ENCODE peak calls at places on chromosomes 11 and 22, in ten cellular contexts. H, X, K, G, T, W, I, S, M and C are unnamed samples.

GRCh38 chr11:95849087-95849825 is 59.0 kb downstream of the CEP57 start:
- DNase-seq in X (peak), G (no peak), H (peak), T (peak), I (no peak), K (peak), M (peak), W (peak), S (peak), C (peak)

GRCh38 chr11:93906486-93906885 is 56.1 kb upstream of the VSTM5 start:
- DNase-seq in G (no peak), H (no peak), W (no peak), M (no peak), I (no peak), X (no peak), S (no peak), K (peak), T (no peak), C (no peak)

GRCh38 chr11:57513911-57514537 is 1.5 kb downstream of the SLC43A1 start:
- DNase-seq in G (peak), S (no peak), W (peak), I (no peak), K (peak), T (peak), H (no peak), X (peak), M (peak), C (no peak)

GRCh38 chr11:24496728-24497396 is at the start of gene LUZP2:
- DNase-seq in G (no peak), M (peak), W (no peak), K (peak), X (peak), I (no peak), S (no peak), H (no peak), T (no peak), C (no peak)

GRCh38 chr11:128040603-128041002 is 546.8 kb downstream of the ETS1 start:
- DNase-seq in I (no peak), T (no peak), W (no peak), X (no peak), H (no peak), G (no peak), M (no peak), S (no peak), K (peak), C (no peak)

GRCh38 chr22:30636226-30637077 is 871 bp downstream of the SLC35E4 start:
- DNase-seq in M (peak), K (peak), T (peak), I (no peak), G (no peak), S (no peak), X (peak), W (peak), H (peak), C (peak)

GRCh38 chr22:37183432-37184379 is 4.3 kb downstream of the C1QTNF6 start:
- DNase-seq in W (no peak), S (no peak), G (no peak), I (no peak), T (no peak), K (no peak), H (peak), X (no peak), M (no peak), C (no peak)

GRCh38 chr11:592501-592900 is 16.2 kb downstream of the PHRF1 start:
- DNase-seq in S (no peak), W (no peak), H (no peak), G (no peak), T (no peak), K (no peak), M (no peak), I (no peak), X (no peak), C (no peak)

GRCh38 chr11:37142591-37142990 is 544.6 kb upstream of the RAG2 start:
- DNase-seq in M (no peak), I (no peak), W (no peak), X (no peak), T (no peak), S (no peak), H (no peak), K (no peak), G (no peak), C (no peak)

GRCh38 chr11:61294717-61295595 is at the start of gene VWCE:
- DNase-seq in X (peak), K (peak), G (peak), H (no peak), S (no peak), I (no peak), T (peak), W (peak), M (peak), C (peak)

GRCh38 chr11:17579451-17579850 is 32.4 kb downstream of the OTOG start:
- DNase-seq in G (no peak), T (no peak), K (no peak), W (no peak), X (no peak), I (no peak), S (no peak), M (no peak), H (no peak), C (no peak)

GRCh38 chr11:118845369-118845768 is 38.3 kb upstream of the CXCR5 start:
- DNase-seq in T (no peak), W (no peak), M (no peak), I (no peak), K (peak), X (no peak), G (no peak), H (peak), S (no peak), C (peak)

GRCh38 chr11:66909181-66909580 is 49.0 kb downstream of the PC start:
- DNase-seq in H (no peak), G (no peak), I (no peak), X (no peak), S (no peak), T (no peak), K (no peak), M (no peak), W (no peak), C (no peak)

GRCh38 chr11:86476109-86476861 is 101.6 kb downstream of the CCDC81 start:
- DNase-seq in I (no peak), M (no peak), S (no peak), X (no peak), T (no peak), H (no peak), W (no peak), G (no peak), K (no peak), C (no peak)

GRCh38 chr11:84685149-84685548 is 942.0 kb downstream of the DLG2 start:
- DNase-seq in M (no peak), W (no peak), S (no peak), T (no peak), H (no peak), I (no peak), X (no peak), G (no peak), K (no peak), C (no peak)

GRCh38 chr22:35614404-35614803 is 2.7 kb downstream of the MB start:
- DNase-seq in M (no peak), X (no peak), G (no peak), T (no peak), H (no peak), I (no peak), K (no peak), W (no peak), S (no peak), C (no peak)

GRCh38 chr22:28345304-28345703 is 334.3 kb downstream of the TTC28 start:
- DNase-seq in X (no peak), H (no peak), S (no peak), I (no peak), M (no peak), W (no peak), G (no peak), K (peak), T (no peak), C (no peak)

GRCh38 chr11:61353109-61354067 is 8.3 kb downstream of the CYB561A3 start:
- DNase-seq in G (no peak), K (no peak), S (no peak), H (no peak), X (no peak), I (no peak), W (no peak), T (no peak), M (no peak), C (no peak)

GRCh38 chr11:128517457-128518230 is 69.7 kb downstream of the ETS1 start:
- DNase-seq in K (peak), X (no peak), M (no peak), I (peak), H (no peak), G (no peak), S (no peak), W (no peak), T (peak), C (no peak)

GRCh38 chr22:46074771-46075551 is 75.4 kb upstream of the PPARA start:
- DNase-seq in W (no peak), H (no peak), K (no peak), M (peak), G (no peak), I (no peak), T (no peak), S (no peak), X (peak), C (no peak)

GRCh38 chr22:45311033-45311531 is 1.3 kb downstream of the FAM118A start:
- DNase-seq in S (no peak), I (no peak), H (no peak), X (no peak), T (no peak), M (no peak), K (no peak), G (no peak), W (no peak), C (no peak)

GRCh38 chr11:11816511-11817319 is 25.1 kb upstream of the USP47 start:
- DNase-seq in K (peak), S (no peak), I (no peak), T (no peak), H (no peak), W (no peak), M (no peak), G (no peak), X (no peak), C (no peak)

GRCh38 chr11:119092880-119093665 is 8.4 kb downstream of the HMBS start:
- DNase-seq in K (peak), S (no peak), X (peak), I (no peak), H (no peak), T (no peak), G (no peak), W (no peak), M (no peak), C (no peak)

GRCh38 chr11:69359735-69360470 is 65.9 kb downstream of the MYEOV start:
- DNase-seq in G (no peak), H (no peak), T (no peak), M (no peak), X (no peak), K (peak), W (no peak), I (no peak), S (no peak), C (no peak)

GRCh38 chr22:46083383-46084350 is 66.7 kb upstream of the PPARA start:
- DNase-seq in S (no peak), X (peak), K (no peak), T (no peak), G (no peak), H (no peak), W (no peak), I (no peak), M (peak), C (no peak)

GRCh38 chr11:66313321-66314185 is 3.3 kb downstream of the CD248 start:
- DNase-seq in H (no peak), M (no peak), W (peak), S (no peak), X (no peak), T (no peak), G (no peak), K (peak), I (no peak), C (no peak)

GRCh38 chr11:102476812-102477211 is 24.2 kb upstream of the TMEM123 start:
- DNase-seq in K (no peak), W (peak), X (peak), I (no peak), T (peak), M (peak), S (no peak), H (peak), G (no peak), C (no peak)

GRCh38 chr11:13928566-13929251 is 33.8 kb upstream of the SPON1 start:
- DNase-seq in I (peak), T (peak), H (peak), M (no peak), S (no peak), X (no peak), W (no peak), G (no peak), K (peak), C (no peak)

GRCh38 chr11:111676878-111677585 is 74.8 kb downstream of the SIK2 start:
- DNase-seq in I (no peak), X (no peak), M (no peak), W (no peak), T (no peak), H (peak), S (peak), K (peak), G (no peak), C (no peak)

GRCh38 chr11:103547009-103547408 is 437.8 kb downstream of the DYNC2H1 start:
- DNase-seq in X (no peak), T (no peak), H (no peak), S (no peak), G (no peak), M (no peak), W (no peak), K (no peak), I (no peak), C (no peak)

GRCh38 chr11:73275381-73275750 is 3.2 kb downstream of the P2RY6 start:
- DNase-seq in M (no peak), K (no peak), X (no peak), T (no peak), I (no peak), H (peak), G (no peak), W (no peak), S (no peak), C (no peak)

GRCh38 chr22:32775957-32776356 is 25.5 kb upstream of the TIMP3 start:
- DNase-seq in H (peak), T (peak), I (no peak), S (no peak), W (no peak), G (no peak), M (no peak), K (no peak), X (no peak), C (no peak)
- TF ChIP-seq CTCF in H (peak), T (peak), I (peak), S (peak), W (no peak), G (peak), M (peak), K (peak), X (peak), C (peak)

GRCh38 chr11:116869610-116870009 is 32.2 kb upstream of the APOA1 start:
- DNase-seq in M (no peak), G (no peak), H (no peak), I (no peak), K (no peak), X (no peak), S (no peak), T (no peak), W (no peak), C (no peak)
- TF ChIP-seq CTCF in M (no peak), G (no peak), H (no peak), I (no peak), K (no peak), X (no peak), S (peak), T (no peak), W (no peak), C (no peak)

GRCh38 chr11:28767574-28767973 is 659.4 kb downstream of the METTL15 start:
- DNase-seq in I (no peak), W (no peak), G (no peak), M (no peak), S (no peak), K (peak), X (no peak), T (no peak), H (no peak), C (no peak)
- TF ChIP-seq CTCF in I (no peak), W (no peak), G (no peak), M (no peak), S (no peak), K (no peak), X (no peak), T (no peak), H (no peak), C (no peak)

GRCh38 chr11:123235687-123236261 is 40.7 kb upstream of the CLMP start:
- DNase-seq in I (peak), G (no peak), T (no peak), S (no peak), M (peak), H (no peak), W (no peak), X (no peak), K (peak), C (no peak)
- TF ChIP-seq CTCF in I (peak), G (no peak), T (no peak), S (no peak), M (no peak), H (no peak), W (no peak), X (no peak), K (no peak), C (no peak)